ENCODE peak calls at places on chromosomes 2 and 18, in seven cellular contexts. Q is activated naive CD4-positive, alpha-beta T cell treated with anti-CD3 and anti-CD28 coated beads for 36 hours; S is anterior cingulate cortex; Z is H1; X is HL-60; L is stimulated activated CD8-positive, alpha-beta memory T cell treated with anti-CD3 and anti-CD28 coated beads, Interleukin-15, amount 100 ng/mL, for 24 hours; T is kidney glomerular epithelial cell. W is an unnamed sample.

GRCh38 chr2:86017901-86018896 is 87.5 kb downstream of the POLR1A start:
- DNase-seq in T (no peak), Q (no peak), Z (no peak), L (no peak), X (no peak), S (no peak), W (no peak)

GRCh38 chr2:49259926-49260325 is 105.6 kb upstream of the FSHR start:
- DNase-seq in S (no peak), Z (no peak), T (no peak), Q (no peak), L (no peak), X (no peak), W (no peak)

GRCh38 chr2:239187464-239188253 is 213.2 kb downstream of the HDAC4 start:
- DNase-seq in T (no peak), L (no peak), Z (no peak), S (no peak), X (no peak), Q (no peak), W (no peak)

GRCh38 chr2:3449106-3449505 is 69.6 kb downstream of the TRAPPC12 start:
- DNase-seq in Z (no peak), S (no peak), L (no peak), T (no peak), Q (no peak), X (no peak), W (no peak)

GRCh38 chr18:26233208-26233607 is 7.0 kb downstream of the TAF4B start:
- DNase-seq in X (no peak), Z (peak; percentile 66), S (no peak), Q (no peak), T (no peak), L (no peak), W (no peak)

GRCh38 chr2:37588316-37588777 is 83.1 kb downstream of the CDC42EP3 start:
- DNase-seq in L (no peak), X (no peak), Z (no peak), T (no peak), Q (no peak), S (no peak), W (no peak)

GRCh38 chr2:238784671-238785527 is 63.0 kb upstream of the TWIST2 start:
- DNase-seq in L (peak; percentile 21), Q (peak; percentile 78), X (no peak), T (no peak), Z (no peak), S (peak; percentile 30), W (peak; percentile 84)

GRCh38 chr2:101828267-101829017 is 130.9 kb downstream of the MAP4K4 start:
- DNase-seq in L (no peak), Q (peak; percentile 47), T (no peak), X (no peak), S (no peak), Z (no peak), W (no peak)

GRCh38 chr2:23286765-23287155 is 98.2 kb upstream of the KLHL29 start:
- DNase-seq in Q (no peak), T (peak; percentile 76), L (no peak), S (no peak), X (no peak), Z (no peak), W (no peak)

GRCh38 chr18:10051877-10052631 is 138.2 kb downstream of the VAPA start:
- DNase-seq in T (no peak), Z (no peak), L (no peak), Q (no peak), S (peak; percentile 36), X (no peak), W (peak; percentile 83)

GRCh38 chr18:34158881-34159690 is 65.6 kb downstream of the NOL4 start:
- DNase-seq in Q (no peak), T (no peak), X (no peak), S (peak; percentile 78), Z (peak; percentile 74), L (no peak), W (no peak)